ENCODE peak calls at places on chromosomes 16 and 17, in four cellular contexts. Y is NCI-H345, T is neural crest cell, K is A549. L is an unnamed sample.

GRCh38 chr17:45282683-45283644 is 21.1 kb upstream of the SPATA32 start:
- DNase-seq in Y (peak), T (no peak), K (no peak), L (no peak)

GRCh38 chr17:77692571-77693161 is 265.8 kb upstream of the TNRC6C start:
- DNase-seq in Y (no peak), T (no peak), K (no peak), L (no peak)

GRCh38 chr17:42458497-42459255 is at the start of gene ATP6V0A1:
- DNase-seq in K (peak), Y (peak), T (peak), L (peak)

GRCh38 chr17:44947461-44948314 is at the start of gene KIF18B:
- DNase-seq in K (peak), T (peak), Y (peak), L (peak)

GRCh38 chr16:85765767-85766166 is 14.9 kb upstream of the C16orf74 start:
- DNase-seq in T (no peak), Y (no peak), K (no peak), L (no peak)

GRCh38 chr17:14737984-14738651 is 437.2 kb downstream of the HS3ST3B1 start:
- DNase-seq in K (peak), T (peak), Y (no peak), L (no peak)

GRCh38 chr16:81616321-81617020 is 162.6 kb upstream of the PLCG2 start:
- DNase-seq in Y (no peak), T (no peak), K (no peak), L (no peak)

GRCh38 chr17:78414178-78415162 is 36.0 kb downstream of the PGS1 start:
- DNase-seq in K (no peak), Y (no peak), T (no peak), L (no peak)

GRCh38 chr16:48165961-48166578 is 10.3 kb upstream of the ABCC12 start:
- DNase-seq in K (peak), T (no peak), Y (peak), L (no peak)

GRCh38 chr17:75153854-75154194 is 488 bp downstream of the JPT1 start:
- DNase-seq in Y (peak), T (peak), K (peak), L (peak)

GRCh38 chr16:70481929-70482536 is 27.6 kb downstream of the FCSK start:
- DNase-seq in Y (no peak), K (no peak), T (no peak), L (no peak)

GRCh38 chr17:9924735-9925191 is 19.7 kb upstream of the RCVRN start:
- DNase-seq in Y (peak), K (peak), T (peak), L (peak)

GRCh38 chr16:64121473-64121872 is 1000.4 kb downstream of the CDH11 start:
- DNase-seq in Y (no peak), K (no peak), T (no peak), L (peak)

GRCh38 chr16:25109643-25110042 is 1.9 kb upstream of the LCMT1 start:
- DNase-seq in K (peak), T (no peak), Y (no peak), L (peak)

GRCh38 chr17:57261084-57261461 is 4.8 kb downstream of the MSI2 start:
- DNase-seq in Y (no peak), K (no peak), T (no peak), L (no peak)

GRCh38 chr16:54462766-54463165 is 176.2 kb upstream of the IRX3 start:
- DNase-seq in Y (no peak), T (no peak), K (no peak), L (no peak)

GRCh38 chr16:89708481-89708931 is 7.0 kb upstream of the SPATA2L start:
- DNase-seq in Y (no peak), K (no peak), T (no peak), L (no peak)

GRCh38 chr16:88686062-88686438 is 257 bp downstream of the SNAI3 start:
- DNase-seq in K (no peak), T (no peak), Y (peak), L (no peak)

GRCh38 chr17:76024353-76024752 is 2.8 kb downstream of the EVPL start:
- DNase-seq in T (no peak), K (no peak), Y (no peak), L (no peak)

GRCh38 chr17:72942594-72942993 is 149.9 kb downstream of the SLC39A11 start:
- DNase-seq in K (no peak), T (no peak), Y (no peak), L (no peak)

GRCh38 chr16:1428511-1428910 is 2.4 kb upstream of the PERCC1 start:
- DNase-seq in Y (no peak), K (peak), T (no peak), L (no peak)

GRCh38 chr17:81672954-81673353 is 6.4 kb downstream of the CCDC137 start:
- DNase-seq in Y (no peak), K (no peak), T (no peak), L (no peak)

GRCh38 chr16:85659336-85659735 is 29.4 kb downstream of the GINS2 start:
- DNase-seq in T (no peak), Y (no peak), K (no peak), L (no peak)

GRCh38 chr17:39926588-39927100 is 757 bp downstream of the ORMDL3 start:
- DNase-seq in K (no peak), Y (peak), T (no peak), L (peak)

GRCh38 chr17:14604920-14605599 is 304.2 kb downstream of the HS3ST3B1 start:
- DNase-seq in T (no peak), K (no peak), Y (no peak), L (no peak)

GRCh38 chr16:9630985-9631384 is 539.5 kb downstream of the HAPSTR1 start:
- DNase-seq in T (no peak), K (no peak), Y (no peak), L (no peak)

GRCh38 chr16:9042533-9042932 is 48.9 kb upstream of the HAPSTR1 start:
- DNase-seq in T (no peak), K (no peak), Y (no peak), L (no peak)